ENCODE peak calls at places on chromosomes 5 and 9, in four cellular contexts. E is CD4-positive, CD25-positive, alpha-beta regulatory T cell; D is uterus; B is psoas muscle. L is an unnamed sample. For H3K4me1, the result is how much of the 10 kb centered on the place peaks cover.

GRCh38 chr5:54889826-54890225 is 95.6 kb downstream of the ESM1 start:
- DNase-seq in E (no peak), D (no peak), B (no peak), L (peak)

GRCh38 chr5:171745602-171746001 is 40.0 kb upstream of the SMIM23 start:
- DNase-seq in E (no peak), D (no peak), B (no peak), L (no peak)

GRCh38 chr5:42807722-42808447 is 3.8 kb downstream of the SELENOP start:
- DNase-seq in E (no peak), D (no peak), B (no peak), L (no peak)

GRCh38 chr9:11893331-11893730 is 799.9 kb upstream of the TYRP1 start:
- DNase-seq in E (no peak), D (no peak), B (no peak), L (no peak)

GRCh38 chr5:179763215-179763945 is 30.4 kb upstream of the LTC4S start:
- DNase-seq in E (peak), D (peak), B (peak), L (peak)

GRCh38 chr5:65151632-65152031 is 330.1 kb downstream of the ADAMTS6 start:
- DNase-seq in E (no peak), D (no peak), B (no peak), L (no peak)

GRCh38 chr5:154755361-154756202 is at the start of gene LARP1:
- DNase-seq in E (no peak), D (no peak), B (peak), L (no peak)

GRCh38 chr9:134337469-134337868 is 11.2 kb downstream of the RXRA start:
- DNase-seq in E (no peak), D (no peak), B (no peak), L (no peak)

GRCh38 chr9:124394596-124394995 is 20.6 kb downstream of the PSMB7 start:
- DNase-seq in E (no peak), D (no peak), B (no peak), L (no peak)

GRCh38 chr9:22052376-22052945 is 43.4 kb upstream of the CDKN2B start:
- DNase-seq in E (no peak), D (no peak), B (no peak), L (peak)

GRCh38 chr9:33719581-33720374 is 75.6 kb upstream of the PRSS3 start:
- DNase-seq in E (no peak), D (no peak), B (peak), L (peak)

GRCh38 chr5:135030123-135030517 is 3.9 kb downstream of the PITX1 start:
- DNase-seq in E (no peak), D (no peak), B (peak), L (no peak)

GRCh38 chr5:91223886-91224285 is 159.2 kb downstream of the ARRDC3 start:
- DNase-seq in E (no peak), D (no peak), B (no peak), L (no peak)

GRCh38 chr9:7003876-7004275 is 246.1 kb downstream of the KDM4C start:
- DNase-seq in E (no peak), D (no peak), B (no peak), L (no peak)

DNA sequence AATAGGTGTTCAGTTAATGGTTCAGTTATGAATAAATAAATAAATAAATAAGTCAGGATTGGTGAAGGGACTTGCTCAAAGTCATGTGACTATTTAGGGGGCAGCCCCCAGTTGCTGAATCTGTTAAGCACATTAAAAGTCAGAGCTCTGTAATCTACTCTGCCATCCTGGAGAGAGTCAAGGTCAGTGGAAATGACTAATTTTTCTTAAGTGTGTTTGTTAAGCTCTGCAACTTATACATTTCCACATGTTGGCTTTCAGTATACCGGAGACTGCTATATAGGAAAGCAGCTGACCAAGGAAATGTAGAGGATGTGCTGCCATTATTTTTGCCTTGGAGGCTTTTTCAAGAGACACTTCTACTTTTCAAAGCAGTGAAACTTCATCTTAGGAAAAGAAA is 57.9 kb downstream of the KIAA1958 start:
- DNase-seq in E (no peak), D (no peak), B (no peak), L (no peak)
- H3K4me1 ChIP-seq in E (under half), D (under half), B (under half), L (under half)

DNA sequence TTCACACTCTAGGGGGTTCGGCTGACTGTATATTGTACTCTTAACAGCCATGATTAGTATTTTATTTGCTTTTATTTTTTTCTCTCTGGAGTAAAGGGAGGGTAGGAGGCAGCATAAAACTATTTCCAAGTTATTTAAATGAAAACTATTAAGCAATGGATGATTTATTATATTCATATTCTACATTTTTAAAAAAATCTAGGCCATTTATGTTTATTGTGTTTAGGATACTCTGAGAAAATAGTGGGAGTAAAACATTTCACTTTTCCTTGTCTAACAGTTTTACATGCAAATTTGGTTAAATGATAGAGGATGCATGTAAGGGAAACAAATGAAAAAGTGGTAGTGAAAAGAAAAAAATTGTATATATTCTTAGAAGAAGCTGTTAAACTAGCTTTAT is 276.3 kb downstream of the GAS1 start:
- DNase-seq in E (no peak), D (no peak), B (no peak), L (no peak)
- H3K4me1 ChIP-seq in E (under half), D (under half), B (under half), L (under half)

DNA sequence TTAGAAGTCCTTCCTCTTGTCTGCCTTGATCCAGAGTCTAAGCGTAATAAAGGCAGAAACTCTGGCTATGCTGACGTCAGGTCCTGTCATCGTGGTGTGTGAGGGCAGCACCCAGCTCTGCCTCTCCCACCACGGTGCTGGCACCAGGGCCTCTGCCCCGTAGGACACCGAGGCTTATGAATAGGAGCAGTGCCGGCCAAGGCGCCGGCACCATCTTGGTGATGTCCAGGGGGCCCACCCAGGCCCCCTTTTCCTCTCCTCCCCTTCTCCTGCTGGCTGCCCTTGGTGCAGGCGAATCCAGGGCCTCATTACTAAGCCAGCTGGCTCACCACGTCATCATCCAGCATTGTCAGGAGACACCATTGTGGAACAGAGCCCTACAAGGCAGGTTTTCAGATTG is 252.3 kb downstream of the FANCC start:
- DNase-seq in E (no peak), D (peak), B (peak), L (no peak)
- H3K4me1 ChIP-seq in E (under half), D (under half), B (half or more), L (under half)

DNA sequence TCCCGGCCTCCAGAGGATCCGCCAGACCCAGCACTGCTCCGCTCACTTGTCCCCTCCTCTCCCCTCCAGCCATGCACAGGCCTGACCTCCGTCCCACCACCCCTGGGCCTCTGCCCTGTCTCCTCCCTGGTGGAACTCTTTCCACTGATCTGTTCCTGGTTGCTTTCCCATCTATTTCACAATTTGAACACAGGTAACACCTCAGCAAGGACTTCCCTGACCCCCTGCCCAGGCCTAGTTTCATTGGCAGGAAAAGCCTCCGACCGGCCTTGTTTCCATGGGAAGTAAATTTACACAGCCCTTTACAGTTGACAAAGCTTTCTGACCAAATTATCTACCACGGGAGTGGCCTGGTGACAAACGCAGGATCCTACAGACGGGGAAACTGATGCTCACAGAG is 14.8 kb downstream of the QSOX2 start:
- DNase-seq in E (no peak), D (no peak), B (no peak), L (no peak)
- H3K4me1 ChIP-seq in E (under half), D (under half), B (under half), L (under half)

GRCh38 chr9:89757776-89758528 is 153.1 kb downstream of the GADD45G start:
- DNase-seq in E (no peak), D (no peak), B (no peak), L (no peak)
- H3K4me1 ChIP-seq in E (under half), D (under half), B (under half), L (under half)

GRCh38 chr9:127444283-127444920 is 6.8 kb downstream of the RPL12 start:
- DNase-seq in E (no peak), D (no peak), B (no peak), L (no peak)
- H3K4me1 ChIP-seq in E (under half), D (under half), B (under half), L (under half)

DNA sequence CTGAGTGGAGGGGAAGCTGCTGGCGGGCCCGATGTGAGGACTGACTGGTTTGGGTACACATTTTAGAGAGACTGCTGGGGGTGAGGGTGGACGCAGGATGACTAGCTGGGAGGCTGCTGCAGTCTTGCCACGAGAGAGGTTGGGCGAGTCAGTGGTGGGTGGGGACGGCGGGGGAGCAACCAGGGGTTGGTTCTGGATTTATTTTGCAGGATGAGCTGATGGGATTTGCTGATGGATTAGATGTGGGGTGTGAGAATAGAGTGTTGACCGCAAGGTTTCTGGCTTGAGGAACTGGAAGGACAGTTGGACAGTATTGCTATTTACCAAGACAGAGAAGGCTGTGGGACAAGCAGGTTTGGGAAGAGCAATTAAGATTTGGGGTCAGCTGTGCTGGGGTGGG is 5.8 kb upstream of the NDST1 start:
- DNase-seq in E (no peak), D (no peak), B (no peak), L (no peak)
- H3K4me1 ChIP-seq in E (under half), D (under half), B (half or more), L (under half)

L was measured in PC-9.